ENCODE peak calls at places on chromosome 10, in four cellular contexts. One of them, this sample, is unnamed.

GRCh38 chr10:31421322-31421721 is 102.3 kb downstream of the ZEB1 start:
- DNase-seq in CD8-positive, alpha-beta T cell: no peak
- DNase-seq in prostate gland: no peak
- DNase-seq in BJ: no peak
- DNase-seq in this sample: no peak

GRCh38 chr10:29387269-29387668 is 98.4 kb downstream of the LYZL1 start:
- DNase-seq in CD8-positive, alpha-beta T cell: no peak
- DNase-seq in prostate gland: no peak
- DNase-seq in BJ: no peak
- DNase-seq in this sample: no peak

GRCh38 chr10:129761981-129762956 is 201.8 kb downstream of the EBF3 start:
- DNase-seq in CD8-positive, alpha-beta T cell: no peak
- DNase-seq in prostate gland: no peak
- DNase-seq in BJ: no peak
- DNase-seq in this sample: peak; percentile 24

GRCh38 chr10:69451209-69451783 is at the start of gene TSPAN15:
- DNase-seq in CD8-positive, alpha-beta T cell: peak; percentile 43
- DNase-seq in prostate gland: peak; percentile 92
- DNase-seq in BJ: no peak
- DNase-seq in this sample: peak; percentile 95

GRCh38 chr10:7525314-7526016 is 114.6 kb upstream of the SFMBT2 start:
- DNase-seq in CD8-positive, alpha-beta T cell: peak; percentile 27
- DNase-seq in prostate gland: peak; percentile 58
- DNase-seq in BJ: peak; percentile 13
- DNase-seq in this sample: peak; percentile 50

GRCh38 chr10:70337201-70337651 is 45.2 kb downstream of the LRRC20 start:
- DNase-seq in CD8-positive, alpha-beta T cell: no peak
- DNase-seq in prostate gland: no peak
- DNase-seq in BJ: peak; percentile 31
- DNase-seq in this sample: no peak

GRCh38 chr10:114691442-114691941 is 33.4 kb upstream of the ABLIM1 start:
- DNase-seq in CD8-positive, alpha-beta T cell: no peak
- DNase-seq in prostate gland: no peak
- DNase-seq in BJ: no peak
- DNase-seq in this sample: no peak

GRCh38 chr10:76558586-76558985 is 1079.0 kb downstream of the KCNMA1 start:
- DNase-seq in CD8-positive, alpha-beta T cell: no peak
- DNase-seq in prostate gland: no peak
- DNase-seq in BJ: peak; percentile 93
- DNase-seq in this sample: peak; percentile 64

GRCh38 chr10:12031404-12031803 is 11.2 kb downstream of the UPF2 start:
- DNase-seq in CD8-positive, alpha-beta T cell: no peak
- DNase-seq in prostate gland: no peak
- DNase-seq in BJ: no peak
- DNase-seq in this sample: no peak

GRCh38 chr10:80539421-80539999 is 1.8 kb downstream of the SH2D4B start:
- DNase-seq in CD8-positive, alpha-beta T cell: no peak
- DNase-seq in prostate gland: no peak
- DNase-seq in BJ: no peak
- DNase-seq in this sample: no peak

GRCh38 chr10:132104471-132105301 is 38.9 kb downstream of the JAKMIP3 start:
- DNase-seq in CD8-positive, alpha-beta T cell: no peak
- DNase-seq in prostate gland: no peak
- DNase-seq in BJ: no peak
- DNase-seq in this sample: peak; percentile 17

GRCh38 chr10:110827410-110827809 is 44.3 kb upstream of the PDCD4 start:
- DNase-seq in CD8-positive, alpha-beta T cell: no peak
- DNase-seq in prostate gland: no peak
- DNase-seq in BJ: no peak
- DNase-seq in this sample: no peak

GRCh38 chr10:132710036-132710686 is 75.8 kb downstream of the NKX6-2 start:
- DNase-seq in CD8-positive, alpha-beta T cell: no peak
- DNase-seq in prostate gland: no peak
- DNase-seq in BJ: no peak
- DNase-seq in this sample: no peak

GRCh38 chr10:74384615-74385213 is 233.7 kb downstream of the ADK start:
- DNase-seq in CD8-positive, alpha-beta T cell: no peak
- DNase-seq in prostate gland: no peak
- DNase-seq in BJ: no peak
- DNase-seq in this sample: no peak

GRCh38 chr10:32377458-32378370 is 30.8 kb upstream of the EPC1 start:
- DNase-seq in CD8-positive, alpha-beta T cell: peak; percentile 10
- DNase-seq in prostate gland: no peak
- DNase-seq in BJ: no peak
- DNase-seq in this sample: no peak

GRCh38 chr10:81873932-81874816 is 820 bp upstream of the NRG3 start:
- DNase-seq in CD8-positive, alpha-beta T cell: no peak
- DNase-seq in prostate gland: no peak
- DNase-seq in BJ: no peak
- DNase-seq in this sample: peak; percentile 60

GRCh38 chr10:78644550-78644949 is 424.2 kb upstream of the ZMIZ1 start:
- DNase-seq in CD8-positive, alpha-beta T cell: no peak
- DNase-seq in prostate gland: no peak
- DNase-seq in BJ: no peak
- DNase-seq in this sample: no peak

GRCh38 chr10:118851062-118852035 is 96.6 kb upstream of the CACUL1 start:
- DNase-seq in CD8-positive, alpha-beta T cell: no peak
- DNase-seq in prostate gland: no peak
- DNase-seq in BJ: no peak
- DNase-seq in this sample: no peak

GRCh38 chr10:11728353-11728752 is 13.8 kb upstream of the ECHDC3 start:
- DNase-seq in CD8-positive, alpha-beta T cell: no peak
- DNase-seq in prostate gland: no peak
- DNase-seq in BJ: no peak
- DNase-seq in this sample: no peak

GRCh38 chr10:77045046-77045445 is 592.6 kb downstream of the KCNMA1 start:
- DNase-seq in CD8-positive, alpha-beta T cell: no peak
- DNase-seq in prostate gland: no peak
- DNase-seq in BJ: no peak
- DNase-seq in this sample: no peak

GRCh38 chr10:65110029-65110428 is 1588.8 kb downstream of the REEP3 start:
- DNase-seq in CD8-positive, alpha-beta T cell: no peak
- DNase-seq in prostate gland: no peak
- DNase-seq in BJ: no peak
- DNase-seq in this sample: no peak

GRCh38 chr10:21385996-21386620 is 139.4 kb downstream of the SKIDA1 start:
- DNase-seq in CD8-positive, alpha-beta T cell: no peak
- DNase-seq in prostate gland: no peak
- DNase-seq in BJ: no peak
- DNase-seq in this sample: no peak

GRCh38 chr10:10869592-10869991 is 148.1 kb upstream of the CELF2 start:
- DNase-seq in CD8-positive, alpha-beta T cell: no peak
- DNase-seq in prostate gland: no peak
- DNase-seq in BJ: no peak
- DNase-seq in this sample: no peak

GRCh38 chr10:16787361-16787791 is 29.8 kb downstream of the RSU1 start:
- DNase-seq in CD8-positive, alpha-beta T cell: peak; percentile 38
- DNase-seq in prostate gland: no peak
- DNase-seq in BJ: no peak
- DNase-seq in this sample: no peak

GRCh38 chr10:128047337-128047736 is 78.9 kb downstream of the MKI67 start:
- DNase-seq in CD8-positive, alpha-beta T cell: peak; percentile 65
- DNase-seq in prostate gland: peak; percentile 90
- DNase-seq in BJ: no peak
- DNase-seq in this sample: peak; percentile 90
- TF ChIP-seq CTCF in CD8-positive, alpha-beta T cell: no peak
- TF ChIP-seq CTCF in prostate gland: no peak
- TF ChIP-seq CTCF in BJ: no peak
- TF ChIP-seq CTCF in this sample: no peak

DNA sequence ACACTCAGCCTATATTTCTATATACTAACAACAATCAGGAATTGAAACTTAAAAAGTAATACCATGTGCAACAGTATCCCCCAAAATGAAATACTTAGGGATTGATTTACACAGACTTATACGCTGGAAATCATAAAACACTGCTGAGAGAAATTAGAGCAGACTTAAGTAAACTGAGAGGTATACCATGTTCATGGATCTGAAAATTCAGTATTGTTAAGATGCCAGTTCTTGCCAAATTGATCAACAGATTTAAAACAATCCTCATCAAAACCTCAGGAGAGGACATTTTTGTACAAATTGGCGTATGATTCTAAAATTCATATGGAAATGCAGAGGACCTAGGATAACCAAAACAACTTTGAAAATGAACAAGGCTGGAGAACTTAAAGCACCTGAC is 37.3 kb downstream of the DCLRE1C start:
- DNase-seq in CD8-positive, alpha-beta T cell: no peak
- DNase-seq in prostate gland: no peak
- DNase-seq in BJ: no peak
- DNase-seq in this sample: no peak
- H3K36me3 ChIP-seq in CD8-positive, alpha-beta T cell: peaks cover 26% of the 10 kb centered on the region
- H3K36me3 ChIP-seq in prostate gland: peaks cover 9% of the 10 kb centered on the region
- H3K36me3 ChIP-seq in BJ: peaks cover 7% of the 10 kb centered on the region
- H3K36me3 ChIP-seq in this sample: peaks cover 90% of the 10 kb centered on the region

DNA sequence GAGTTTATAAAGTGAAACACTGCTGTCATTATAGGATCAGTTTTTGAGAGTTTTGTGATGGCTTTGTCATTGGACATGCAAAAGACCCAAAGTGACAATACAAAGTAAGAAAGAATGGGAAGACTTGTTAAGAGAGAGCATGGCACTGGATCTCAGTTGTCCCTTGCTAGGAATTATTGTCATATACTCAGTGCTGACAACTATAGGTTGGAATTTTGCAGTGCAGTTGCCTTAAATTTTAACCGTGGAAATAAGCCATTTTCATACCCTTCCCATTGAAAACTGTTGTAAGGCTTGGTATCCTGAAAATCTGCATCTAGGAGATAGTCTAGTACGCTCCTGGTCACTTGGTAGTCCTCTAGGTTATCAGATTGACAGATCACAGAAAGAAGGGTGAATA is 1156.7 kb downstream of the GATA3 start:
- DNase-seq in CD8-positive, alpha-beta T cell: no peak
- DNase-seq in prostate gland: no peak
- DNase-seq in BJ: no peak
- DNase-seq in this sample: no peak
- TF ChIP-seq CTCF in CD8-positive, alpha-beta T cell: no peak
- TF ChIP-seq CTCF in prostate gland: no peak
- TF ChIP-seq CTCF in BJ: peak; percentile 52
- TF ChIP-seq CTCF in this sample: no peak

GRCh38 chr10:97452352-97452751 is 6.4 kb downstream of the ZDHHC16 start:
- DNase-seq in CD8-positive, alpha-beta T cell: no peak
- DNase-seq in prostate gland: no peak
- DNase-seq in BJ: no peak
- DNase-seq in this sample: no peak
- H3K36me3 ChIP-seq in CD8-positive, alpha-beta T cell: peaks cover 20% of the 10 kb centered on the region
- H3K36me3 ChIP-seq in prostate gland: peaks cover 7% of the 10 kb centered on the region
- H3K36me3 ChIP-seq in BJ: peaks cover 37% of the 10 kb centered on the region
- H3K36me3 ChIP-seq in this sample: peaks cover 24% of the 10 kb centered on the region

GRCh38 chr10:2886662-2887061 is 180.7 kb upstream of the PFKP start:
- DNase-seq in CD8-positive, alpha-beta T cell: no peak
- DNase-seq in prostate gland: no peak
- DNase-seq in BJ: no peak
- DNase-seq in this sample: no peak

GRCh38 chr10:2885956-2886296 is 181.4 kb upstream of the PFKP start:
- DNase-seq in CD8-positive, alpha-beta T cell: no peak
- DNase-seq in prostate gland: no peak
- DNase-seq in BJ: no peak
- DNase-seq in this sample: no peak

GRCh38 chr10:2885276-2885955 is 181.9 kb upstream of the PFKP start:
- DNase-seq in CD8-positive, alpha-beta T cell: no peak
- DNase-seq in prostate gland: no peak
- DNase-seq in BJ: no peak
- DNase-seq in this sample: no peak

GRCh38 chr10:2888403-2889004 is 178.8 kb upstream of the PFKP start:
- DNase-seq in CD8-positive, alpha-beta T cell: no peak
- DNase-seq in prostate gland: no peak
- DNase-seq in BJ: no peak
- DNase-seq in this sample: no peak

GRCh38 chr10:2887391-2888070 is 179.8 kb upstream of the PFKP start:
- DNase-seq in CD8-positive, alpha-beta T cell: no peak
- DNase-seq in prostate gland: no peak
- DNase-seq in BJ: no peak
- DNase-seq in this sample: no peak
- TF ChIP-seq CTCF in CD8-positive, alpha-beta T cell: no peak
- TF ChIP-seq CTCF in prostate gland: no peak
- TF ChIP-seq CTCF in BJ: no peak
- TF ChIP-seq CTCF in this sample: no peak

GRCh38 chr10:3132036-3133025 is 40.3 kb downstream of the PITRM1 start:
- DNase-seq in CD8-positive, alpha-beta T cell: no peak
- DNase-seq in prostate gland: no peak
- DNase-seq in BJ: no peak
- DNase-seq in this sample: no peak
- H3K36me3 ChIP-seq in CD8-positive, alpha-beta T cell: peaks cover 29% of the 10 kb centered on the region
- H3K36me3 ChIP-seq in prostate gland: no peaks in the 10 kb centered on the region
- H3K36me3 ChIP-seq in BJ: peaks cover 40% of the 10 kb centered on the region
- H3K36me3 ChIP-seq in this sample: peaks cover 93% of the 10 kb centered on the region

GRCh38 chr10:126459032-126459831 is 71.0 kb upstream of the ADAM12 start:
- DNase-seq in CD8-positive, alpha-beta T cell: no peak
- DNase-seq in prostate gland: no peak
- DNase-seq in BJ: no peak
- DNase-seq in this sample: no peak
- TF ChIP-seq CTCF in CD8-positive, alpha-beta T cell: no peak
- TF ChIP-seq CTCF in prostate gland: no peak
- TF ChIP-seq CTCF in BJ: no peak
- TF ChIP-seq CTCF in this sample: no peak

GRCh38 chr10:91803386-91804125 is 5.3 kb downstream of the TNKS2 start:
- DNase-seq in CD8-positive, alpha-beta T cell: no peak
- DNase-seq in prostate gland: no peak
- DNase-seq in BJ: no peak
- DNase-seq in this sample: no peak
- H3K36me3 ChIP-seq in CD8-positive, alpha-beta T cell: no peaks in the 10 kb centered on the region
- H3K36me3 ChIP-seq in prostate gland: no peaks in the 10 kb centered on the region
- H3K36me3 ChIP-seq in BJ: no peaks in the 10 kb centered on the region
- H3K36me3 ChIP-seq in this sample: peaks cover 28% of the 10 kb centered on the region

This sample was measured in stomach.